ENCODE peak calls at places on chromosomes 13 and 19, in four cellular contexts. N is thoracic aorta, C is brain microvascular endothelial cell, F is astrocyte. Z is an unnamed sample. For H3K36me3, the result is how much of the 10 kb centered on the place peaks cover.

GRCh38 chr13:92175330-92175729 is 776.9 kb downstream of the GPC5 start:
- DNase-seq in N (no peak), C (peak), F (peak), Z (peak)

GRCh38 chr19:6903446-6903845 is 16.1 kb downstream of the ADGRE1 start:
- DNase-seq in N (no peak), C (no peak), F (no peak), Z (no peak)

GRCh38 chr13:73215807-73216206 is 157.0 kb downstream of the KLF5 start:
- DNase-seq in N (no peak), C (peak), F (peak), Z (peak)

GRCh38 chr13:94433055-94433947 is 46.2 kb downstream of the DCT start:
- DNase-seq in N (no peak), C (no peak), F (no peak), Z (no peak)

GRCh38 chr19:15108145-15108844 is 1.1 kb downstream of the SYDE1 start:
- DNase-seq in N (no peak), C (no peak), F (no peak), Z (no peak)

GRCh38 chr13:27064252-27064995 is 107.2 kb downstream of the USP12 start:
- DNase-seq in N (no peak), C (no peak), F (no peak), Z (no peak)

GRCh38 chr13:52686381-52686780 is 33.7 kb downstream of the SUGT1 start:
- DNase-seq in N (no peak), C (no peak), F (no peak), Z (no peak)

GRCh38 chr19:31340059-31341025 is 8.9 kb downstream of the TSHZ3 start:
- DNase-seq in N (no peak), C (no peak), F (peak), Z (no peak)

GRCh38 chr13:76980075-76980718 is 11.7 kb upstream of the CLN5 start:
- DNase-seq in N (no peak), C (peak), F (peak), Z (no peak)

GRCh38 chr13:24271611-24272451 is 37.5 kb upstream of the C1QTNF9 start:
- DNase-seq in N (no peak), C (peak), F (peak), Z (no peak)

GRCh38 chr13:103539721-103540120 is 473.5 kb upstream of the SLC10A2 start:
- DNase-seq in N (no peak), C (no peak), F (no peak), Z (no peak)

GRCh38 chr19:17683078-17683477 is 5.1 kb downstream of the UNC13A start:
- DNase-seq in N (no peak), C (no peak), F (no peak), Z (no peak)

GRCh38 chr13:97226788-97227627 is 4.9 kb downstream of the MBNL2 start:
- DNase-seq in N (no peak), C (no peak), F (no peak), Z (no peak)

GRCh38 chr19:37227996-37228395 is 10.0 kb downstream of the ZNF383 start:
- DNase-seq in N (no peak), C (no peak), F (no peak), Z (no peak)

GRCh38 chr19:3528080-3528479 is 10.9 kb upstream of the TEKTIP1 start:
- DNase-seq in N (no peak), C (no peak), F (no peak), Z (no peak)
- H3K36me3 ChIP-seq in N (half or more), C (half or more), F (under half), Z (under half)

DNA sequence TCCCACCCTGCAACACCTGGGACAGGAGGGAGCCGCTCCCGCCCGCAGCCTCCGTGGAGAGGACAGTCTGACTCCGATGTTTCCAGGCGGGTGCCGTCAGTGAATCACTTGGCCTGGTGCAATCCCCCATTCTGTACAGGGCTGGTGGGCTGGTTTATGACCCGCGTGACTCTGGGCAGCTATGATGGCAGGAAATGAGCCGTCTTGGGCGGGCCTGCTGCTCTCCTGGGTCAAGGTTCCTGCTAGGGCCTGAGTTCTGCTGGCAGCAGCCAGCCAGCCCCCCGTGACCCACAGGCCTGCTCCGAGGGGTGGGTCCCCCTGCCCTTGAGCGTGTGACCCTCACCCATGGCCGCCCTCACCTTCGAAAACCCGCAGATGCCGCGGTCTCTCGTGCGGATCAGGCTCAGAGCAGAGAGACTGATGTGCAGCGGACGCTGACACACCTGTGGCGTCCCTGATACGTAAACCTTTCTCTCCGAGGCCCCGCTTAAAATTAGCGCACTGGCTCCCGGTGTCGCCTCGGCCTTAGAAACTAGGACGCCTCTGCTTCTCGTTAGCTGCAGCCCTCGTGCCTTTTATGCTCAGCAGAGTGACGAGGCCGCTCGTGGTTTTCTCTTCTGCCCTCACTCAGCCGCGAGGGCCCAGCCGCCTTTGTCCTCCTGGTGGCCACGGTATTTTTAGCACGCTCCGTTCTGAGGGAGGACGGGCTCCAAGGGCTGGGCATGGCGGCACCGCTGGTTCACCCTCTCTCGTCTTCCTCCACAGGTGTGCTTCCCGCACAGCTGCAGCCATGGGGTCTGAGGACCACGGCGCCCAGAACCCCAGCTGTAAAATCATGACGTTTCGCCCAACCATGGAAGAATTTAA is 63.4 kb downstream of the KDM4B start:
- DNase-seq in N (no peak), C (peak), F (no peak), Z (peak)
- TF ChIP-seq CTCF in N (no peak), C (peak), F (no peak), Z (no peak)

GRCh38 chr19:43748685-43749084 is 6.1 kb downstream of the SMG9 start:
- DNase-seq in N (no peak), C (no peak), F (no peak), Z (no peak)
- H3K36me3 ChIP-seq in N (under half), C (half or more), F (under half), Z (under half)

DNA sequence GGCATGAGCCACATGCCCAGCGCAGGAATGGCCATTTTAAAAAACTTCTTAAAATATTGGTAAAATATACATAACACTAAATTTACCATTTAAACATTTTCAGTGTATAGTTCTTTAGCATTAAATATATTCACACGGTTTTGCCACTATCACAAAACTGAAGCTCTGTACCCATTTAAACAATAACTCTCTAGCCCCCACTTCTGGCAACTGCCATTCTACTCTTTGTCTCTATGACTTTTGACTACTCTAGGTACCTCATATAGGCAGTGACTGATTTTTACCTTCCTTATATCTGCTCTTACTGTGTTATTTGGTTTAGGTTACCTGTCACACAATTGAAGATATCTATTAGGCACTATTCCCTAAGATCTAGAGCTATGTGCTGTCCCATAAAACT is 2.3 kb upstream of the KBTBD7 start:
- DNase-seq in N (no peak), C (no peak), F (no peak), Z (no peak)
- TF ChIP-seq CTCF in N (no peak), C (peak), F (no peak), Z (peak)

DNA sequence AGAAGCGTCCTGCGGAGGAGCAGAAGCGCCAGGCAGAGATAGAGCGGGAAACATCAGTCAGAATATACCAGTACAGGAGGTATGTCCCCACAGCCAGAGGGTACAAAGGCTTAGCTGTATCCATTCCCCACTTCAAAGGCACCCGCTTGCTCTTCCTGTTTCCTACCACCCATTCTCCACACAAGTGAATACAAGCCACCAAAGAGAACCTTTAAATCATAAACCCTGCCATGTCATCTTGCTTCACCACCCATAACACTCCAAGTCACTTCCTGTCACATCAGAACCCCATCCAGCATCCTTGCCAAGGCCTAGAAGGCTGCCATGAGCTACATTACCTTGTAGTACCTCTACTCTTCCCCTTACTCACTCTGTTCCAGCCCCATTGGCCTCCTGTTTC is 205.8 kb downstream of the LMO7 start:
- DNase-seq in N (no peak), C (no peak), F (no peak), Z (no peak)
- H3K36me3 ChIP-seq in N (under half), C (half or more), F (half or more), Z (under half)

DNA sequence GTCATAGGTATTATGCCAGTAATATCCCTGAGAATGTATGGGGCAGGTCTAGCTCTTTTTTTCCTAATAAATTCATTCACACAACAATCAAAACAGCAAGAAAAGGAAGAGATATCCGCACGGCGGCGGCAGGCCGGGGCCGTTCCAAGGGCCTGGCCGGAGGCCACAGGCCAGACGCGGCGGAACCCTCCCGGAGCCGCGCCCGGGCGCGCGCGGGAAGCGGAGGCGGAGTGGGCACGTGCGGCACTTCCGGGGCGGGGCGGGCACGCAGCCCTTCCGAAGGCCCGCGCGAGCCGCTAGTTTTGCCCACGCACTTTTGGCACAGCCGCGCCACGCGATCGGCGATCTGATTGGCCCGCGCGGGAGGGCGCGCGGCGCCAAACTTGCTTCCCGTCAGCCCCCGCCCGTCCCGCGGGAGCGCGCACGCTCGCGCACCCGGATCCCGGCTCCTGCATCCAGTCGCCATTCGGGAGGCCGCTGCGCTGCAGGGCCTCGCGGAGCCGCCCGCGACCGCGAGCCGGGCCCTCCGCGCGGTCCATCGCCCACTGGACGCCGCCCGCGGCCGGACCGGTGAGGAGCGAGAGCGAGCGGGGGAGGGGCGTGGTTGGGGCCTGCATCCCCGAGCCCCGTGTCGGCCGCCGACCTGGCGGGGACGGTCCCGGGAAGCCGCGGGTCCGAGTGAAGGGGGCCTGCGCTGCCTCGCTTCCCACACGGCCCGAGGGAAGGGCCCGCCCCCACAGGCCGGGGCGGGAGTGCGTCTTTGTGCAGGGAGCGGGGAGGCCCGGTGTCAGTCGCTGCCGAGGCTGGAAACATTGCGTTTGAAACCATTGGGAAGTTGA is at the start of gene CHAMP1:
- DNase-seq in N (peak), C (peak), F (peak), Z (peak)
- TF ChIP-seq CTCF in N (peak), C (no peak), F (no peak), Z (no peak)

GRCh38 chr19:9156304-9156703 is 16.1 kb downstream of the ZNF317 start:
- DNase-seq in N (no peak), C (no peak), F (no peak), Z (no peak)

GRCh38 chr19:9159891-9160290 is 18.9 kb upstream of the OR7D2 start:
- DNase-seq in N (no peak), C (no peak), F (no peak), Z (no peak)

GRCh38 chr19:9150650-9151049 is 10.5 kb downstream of the ZNF317 start:
- DNase-seq in N (no peak), C (no peak), F (no peak), Z (no peak)

GRCh38 chr19:9151367-9151766 is 11.2 kb downstream of the ZNF317 start:
- DNase-seq in N (no peak), C (no peak), F (no peak), Z (no peak)

GRCh38 chr19:9155591-9155990 is 15.4 kb downstream of the ZNF317 start:
- DNase-seq in N (no peak), C (no peak), F (no peak), Z (no peak)
- H3K36me3 ChIP-seq in N (half or more), C (under half), F (under half), Z (under half)

DNA sequence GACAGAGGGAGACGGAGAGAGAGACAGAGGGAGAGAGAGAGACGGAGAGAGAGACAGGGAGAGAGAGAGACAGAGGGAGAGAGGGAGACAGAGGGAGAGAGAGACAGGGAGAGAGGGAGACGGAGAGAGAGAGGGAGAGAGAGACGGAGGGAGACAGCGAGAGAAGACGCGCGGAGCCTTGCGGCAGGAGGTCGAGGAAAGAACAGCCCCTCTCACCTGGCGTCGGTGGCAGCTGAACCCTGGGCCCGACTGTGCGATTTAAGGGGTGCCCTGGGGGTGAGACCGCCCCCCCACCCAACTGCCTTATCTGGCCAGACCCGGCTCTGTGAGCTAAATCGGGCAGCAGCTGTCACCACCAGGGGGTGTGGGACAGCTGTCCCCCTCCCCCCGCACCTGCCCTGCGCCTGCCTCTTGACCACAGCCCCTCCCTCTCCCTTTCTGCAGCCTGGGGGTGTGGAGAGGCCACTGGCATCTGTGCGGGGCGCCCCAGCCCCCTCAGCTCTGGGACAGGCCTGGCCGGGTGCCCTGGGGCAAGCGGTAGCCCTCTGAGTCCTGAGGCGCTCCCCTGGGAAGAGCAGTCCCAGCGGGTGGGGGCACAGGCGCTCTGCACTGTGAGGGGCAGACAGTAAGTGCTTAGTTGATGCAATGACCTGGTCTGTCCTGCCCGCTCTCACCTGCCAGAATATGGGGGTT is 10.8 kb downstream of the JOSD2 start:
- DNase-seq in N (no peak), C (no peak), F (no peak), Z (no peak)
- TF ChIP-seq CTCF in N (no peak), C (peak), F (no peak), Z (peak)

DNA sequence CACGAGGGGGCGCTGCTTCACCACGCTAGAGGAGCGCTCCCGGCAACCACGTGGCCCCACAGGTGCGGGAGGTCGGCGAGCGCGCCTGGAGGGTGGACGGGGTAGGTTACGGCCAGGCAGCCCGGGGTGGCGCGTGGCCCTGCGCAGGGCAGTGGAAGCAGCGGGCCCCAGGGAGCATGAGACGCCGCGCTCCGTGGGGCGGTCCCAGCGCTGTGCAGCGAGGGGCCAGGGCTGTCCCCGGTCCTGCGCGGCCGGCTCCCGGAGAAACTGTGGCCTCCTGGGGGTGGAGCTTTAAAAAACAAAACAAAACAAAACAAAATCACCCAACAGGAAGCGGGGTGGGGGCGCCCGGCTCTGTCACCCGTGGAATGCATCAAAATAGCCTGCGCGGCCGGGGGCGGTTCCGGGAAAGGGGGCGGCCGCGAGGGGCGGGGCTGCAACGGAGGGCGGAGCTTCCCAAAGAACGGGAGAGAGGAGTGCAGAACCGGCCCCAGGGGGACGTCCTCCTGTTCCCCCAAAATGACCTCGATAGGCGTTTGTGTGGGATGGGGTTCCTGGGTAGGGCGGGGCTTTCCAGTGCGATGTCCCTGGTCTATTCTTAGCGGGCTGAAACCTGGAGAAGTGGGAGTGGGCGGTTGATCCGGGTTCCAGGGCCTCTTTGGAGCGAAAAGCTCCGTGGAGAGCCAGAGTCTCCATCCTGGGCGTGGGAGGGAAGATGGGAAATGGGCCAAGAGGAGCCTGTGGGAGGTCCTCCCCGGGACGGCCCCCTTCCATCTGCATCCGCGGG is 27.3 kb downstream of the NUMBL start:
- DNase-seq in N (peak), C (peak), F (peak), Z (peak)
- H3K36me3 ChIP-seq in N (under half), C (under half), F (under half), Z (under half)

DNA sequence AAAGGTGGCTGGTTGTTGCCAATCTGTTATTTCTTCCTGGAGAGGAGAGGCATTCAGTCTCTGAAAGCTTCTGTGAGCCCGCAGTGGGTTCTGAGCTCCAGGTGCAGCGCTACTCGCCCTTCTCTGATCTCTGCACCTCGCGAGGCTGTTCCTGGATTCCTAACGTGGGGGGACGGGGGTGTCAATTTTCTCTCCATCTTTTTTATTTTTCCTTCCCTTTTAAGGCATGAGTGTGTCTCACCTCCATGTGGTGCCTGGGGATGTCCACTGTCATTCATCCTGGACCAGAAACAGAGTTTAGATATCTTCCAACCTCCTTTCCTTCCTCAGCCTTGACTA is 626 bp downstream of the ZNF233 start:
- DNase-seq in N (no peak), C (no peak), F (no peak), Z (no peak)
- TF ChIP-seq CTCF in N (no peak), C (no peak), F (no peak), Z (no peak)

Z was measured in kidney epithelial cell.